ENCODE peak calls at places on chromosomes 2 and 18, in six cellular contexts. O, T, N, U, C and D are unnamed samples.

GRCh38 chr2:221705478-221705877 is 133.4 kb upstream of the EPHA4 start:
- DNase-seq in O (no peak), T (no peak), N (no peak), U (no peak), C (no peak), D (no peak)

GRCh38 chr18:62372156-62372555 is 47.0 kb downstream of the TNFRSF11A start:
- DNase-seq in O (no peak), T (peak; percentile 79), N (no peak), U (no peak), C (no peak), D (no peak)

GRCh38 chr2:56318147-56318546 is 134.4 kb downstream of the CCDC85A start:
- DNase-seq in O (no peak), T (no peak), N (no peak), U (no peak), C (no peak), D (no peak)

GRCh38 chr2:179455824-179456223 is 191.2 kb upstream of the SESTD1 start:
- DNase-seq in O (no peak), T (no peak), N (no peak), U (peak; percentile 44), C (no peak), D (no peak)

GRCh38 chr2:32838418-32838817 is 108.3 kb upstream of the LTBP1 start:
- DNase-seq in O (no peak), T (peak; percentile 16), N (no peak), U (no peak), C (no peak), D (no peak)

GRCh38 chr2:212923393-212923792 is 228.0 kb downstream of the IKZF2 start:
- DNase-seq in O (no peak), T (no peak), N (no peak), U (no peak), C (no peak), D (no peak)

GRCh38 chr2:31228717-31229116 is 5.2 kb upstream of the EHD3 start:
- DNase-seq in O (no peak), T (no peak), N (peak; percentile 28), U (no peak), C (no peak), D (no peak)

GRCh38 chr2:233007739-233008138 is 5.3 kb downstream of the NGEF start:
- DNase-seq in O (no peak), T (no peak), N (no peak), U (no peak), C (no peak), D (no peak)

GRCh38 chr18:51751901-51752300 is 554.4 kb upstream of the MEX3C start:
- DNase-seq in O (no peak), T (no peak), N (no peak), U (no peak), C (no peak), D (no peak)

GRCh38 chr2:12205086-12205485 is 458.7 kb downstream of the LPIN1 start:
- DNase-seq in O (no peak), T (no peak), N (no peak), U (no peak), C (no peak), D (no peak)

DNA sequence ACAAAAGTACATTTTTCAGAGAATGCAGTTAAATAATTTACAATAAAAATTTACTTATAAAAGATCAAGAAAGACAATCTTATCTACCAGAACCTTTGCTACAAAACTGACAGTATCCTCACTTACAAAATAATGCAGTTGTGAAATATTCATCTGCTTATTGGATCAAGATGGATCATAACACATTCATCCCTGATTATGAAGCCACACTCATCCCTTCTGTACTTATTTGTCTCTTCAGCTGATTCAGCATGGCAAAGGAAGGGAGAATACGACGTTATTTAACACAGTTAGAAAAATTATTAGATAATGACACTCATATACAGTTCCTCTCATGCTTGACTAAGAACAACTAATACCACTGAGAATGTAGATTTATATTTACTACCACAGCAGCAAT is 46.4 kb downstream of the TCF4 start:
- DNase-seq in O (no peak), T (no peak), N (no peak), U (no peak), C (no peak), D (no peak)
- TF ChIP-seq CEBPB in O (no peak), T (no peak), N (no peak), U (no peak), C (no peak), D (no peak)

GRCh38 chr2:154952346-154953010 is 254.0 kb downstream of the KCNJ3 start:
- DNase-seq in O (no peak), T (no peak), N (no peak), U (no peak), C (no peak), D (no peak)
- TF ChIP-seq MAX in O (no peak), T (no peak), N (no peak), U (no peak), C (no peak), D (no peak)

DNA sequence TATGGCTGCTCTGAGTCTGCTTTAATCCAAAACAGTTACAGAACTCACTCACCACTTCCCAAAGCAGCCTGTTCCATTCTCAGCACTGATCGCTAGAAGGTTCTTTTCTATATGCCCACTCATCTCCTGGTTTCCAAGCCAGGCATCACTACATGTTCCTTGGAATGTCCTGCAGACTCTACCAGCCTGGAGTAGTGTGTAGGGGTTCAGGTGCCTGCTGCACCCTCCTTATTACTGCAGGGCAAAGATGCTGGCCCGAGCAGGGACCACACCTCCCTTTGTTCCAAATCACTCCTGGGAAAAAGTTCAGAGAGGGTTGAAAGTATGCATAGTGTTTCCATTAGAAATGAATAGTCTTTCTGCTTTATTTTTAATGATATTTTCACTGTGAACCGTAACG is 196.6 kb downstream of the SH3RF3 start:
- DNase-seq in O (no peak), T (no peak), N (no peak), U (no peak), C (no peak), D (no peak)
- TF ChIP-seq CEBPB in O (no peak), T (no peak), N (no peak), U (no peak), C (no peak), D (no peak)

DNA sequence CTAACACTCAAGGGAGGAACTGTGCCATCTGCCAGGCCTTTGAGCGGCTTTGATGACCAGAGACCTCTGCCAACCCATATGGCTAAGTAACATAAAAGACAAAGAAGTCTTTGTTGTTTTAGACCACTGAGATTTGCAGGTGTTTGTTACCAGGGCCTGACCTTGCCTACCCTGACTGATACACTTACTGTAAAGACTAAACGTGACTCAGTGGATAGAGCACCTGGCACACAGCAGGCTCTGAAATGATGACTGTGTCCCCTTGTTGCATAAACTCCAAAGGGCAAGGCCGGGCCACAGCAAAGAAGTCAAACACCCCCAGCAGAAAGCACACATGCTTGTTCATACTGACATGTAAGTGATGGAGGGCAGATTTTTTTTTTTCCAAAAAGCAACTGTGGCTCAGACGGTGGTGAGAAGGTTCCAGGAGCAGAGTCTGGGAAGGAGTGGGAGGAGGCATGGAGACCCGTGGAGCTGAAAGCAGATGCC is 7.7 kb upstream of the TEX51 start:
- DNase-seq in O (no peak), T (no peak), N (no peak), U (no peak), C (no peak), D (no peak)
- TF ChIP-seq MAX in O (no peak), T (no peak), N (no peak), U (no peak), C (no peak), D (no peak)